ENCODE peak calls at places on chromosomes 3 and 15, in ten cellular contexts. U is mucosa of descending colon, A is progenitor cell of endocrine pancreas, I is heart right ventricle, D is AG04450, Z is endodermal cell, G is HFF-Myc, Y is nephron progenitor cell, B is PC-3, X is neural crest cell. M is an unnamed sample.

GRCh38 chr15:90015749-90016148 is 14.6 kb downstream of the ZNF710 start:
- DNase-seq in U (peak), A (no peak), I (no peak), D (no peak), Z (no peak), G (no peak), Y (no peak), B (no peak), X (no peak), M (no peak)

GRCh38 chr3:120344349-120344748 is 4.8 kb downstream of the LRRC58 start:
- DNase-seq in U (no peak), A (no peak), I (no peak), D (no peak), Z (no peak), G (no peak), Y (no peak), B (peak), X (no peak), M (no peak)

GRCh38 chr3:195549931-195550519 is 6.9 kb upstream of the PPP1R2 start:
- DNase-seq in U (peak), A (no peak), I (no peak), D (no peak), Z (no peak), G (no peak), Y (no peak), B (no peak), X (no peak), M (no peak)

GRCh38 chr3:102089904-102090492 is 240.7 kb downstream of the NFKBIZ start:
- DNase-seq in U (no peak), A (no peak), I (no peak), D (peak), Z (no peak), G (peak), Y (peak), B (peak), X (no peak), M (no peak)

GRCh38 chr3:66021731-66022131 is 17.0 kb downstream of the MAGI1 start:
- DNase-seq in U (no peak), A (no peak), I (no peak), D (no peak), Z (peak), G (no peak), Y (no peak), B (peak), X (no peak), M (no peak)

GRCh38 chr15:65857718-65858402 is 11.4 kb upstream of the RAB11A start:
- DNase-seq in U (no peak), A (no peak), I (no peak), D (no peak), Z (peak), G (no peak), Y (no peak), B (no peak), X (no peak), M (no peak)

GRCh38 chr3:149603126-149604074 is 54.4 kb downstream of the WWTR1 start:
- DNase-seq in U (no peak), A (no peak), I (no peak), D (no peak), Z (no peak), G (no peak), Y (no peak), B (no peak), X (no peak), M (no peak)

GRCh38 chr3:50611464-50612233 is at the start of gene CISH:
- DNase-seq in U (peak), A (peak), I (peak), D (peak), Z (peak), G (no peak), Y (peak), B (peak), X (peak), M (peak)

GRCh38 chr15:43777293-43777819 is 590 bp upstream of the ELL3 start:
- DNase-seq in U (peak), A (peak), I (peak), D (no peak), Z (peak), G (peak), Y (peak), B (peak), X (peak), M (no peak)

GRCh38 chr3:124812291-124813265 is 74.6 kb downstream of the ITGB5 start:
- DNase-seq in U (peak), A (no peak), I (peak), D (peak), Z (no peak), G (peak), Y (no peak), B (peak), X (no peak), M (no peak)

GRCh38 chr3:10284496-10284895 is 8.3 kb downstream of the GHRL start:
- DNase-seq in U (no peak), A (no peak), I (no peak), D (no peak), Z (no peak), G (no peak), Y (no peak), B (no peak), X (no peak), M (no peak)

GRCh38 chr15:69754313-69754712 is 301.7 kb downstream of the RPLP1 start:
- DNase-seq in U (no peak), A (no peak), I (no peak), D (no peak), Z (no peak), G (no peak), Y (no peak), B (no peak), X (no peak), M (no peak)

GRCh38 chr3:37901721-37902120 is 40.0 kb downstream of the CTDSPL start:
- DNase-seq in U (no peak), A (no peak), I (no peak), D (no peak), Z (no peak), G (no peak), Y (no peak), B (no peak), X (no peak), M (no peak)

GRCh38 chr3:195226900-195227447 is 44.0 kb downstream of the XXYLT1 start:
- DNase-seq in U (no peak), A (no peak), I (no peak), D (no peak), Z (peak), G (no peak), Y (no peak), B (peak), X (no peak), M (no peak)

GRCh38 chr15:60074181-60074885 is 70.2 kb downstream of the FOXB1 start:
- DNase-seq in U (no peak), A (no peak), I (no peak), D (no peak), Z (no peak), G (no peak), Y (peak), B (peak), X (no peak), M (no peak)

GRCh38 chr3:168883145-168883544 is 780.4 kb downstream of the MECOM start:
- DNase-seq in U (no peak), A (no peak), I (no peak), D (no peak), Z (no peak), G (no peak), Y (no peak), B (no peak), X (no peak), M (no peak)

GRCh38 chr15:74180689-74181602 is 7.4 kb downstream of the ISLR start:
- DNase-seq in U (peak), A (no peak), I (no peak), D (no peak), Z (no peak), G (no peak), Y (no peak), B (no peak), X (no peak), M (no peak)

GRCh38 chr3:120568624-120569023 is 27.5 kb upstream of the NDUFB4 start:
- DNase-seq in U (no peak), A (no peak), I (no peak), D (no peak), Z (no peak), G (no peak), Y (no peak), B (no peak), X (no peak), M (no peak)

GRCh38 chr3:4707324-4707723 is 214.2 kb downstream of the ITPR1 start:
- DNase-seq in U (no peak), A (no peak), I (no peak), D (no peak), Z (no peak), G (no peak), Y (no peak), B (no peak), X (no peak), M (no peak)

GRCh38 chr3:113791381-113791780 is 44.5 kb downstream of the ATP6V1A start:
- DNase-seq in U (no peak), A (no peak), I (no peak), D (no peak), Z (no peak), G (no peak), Y (no peak), B (no peak), X (no peak), M (no peak)

GRCh38 chr3:113794526-113794925 is 44.1 kb upstream of the GRAMD1C start:
- DNase-seq in U (no peak), A (no peak), I (no peak), D (no peak), Z (no peak), G (no peak), Y (no peak), B (no peak), X (no peak), M (no peak)

GRCh38 chr3:113795693-113796092 is 42.9 kb upstream of the GRAMD1C start:
- DNase-seq in U (no peak), A (no peak), I (no peak), D (no peak), Z (no peak), G (no peak), Y (no peak), B (no peak), X (no peak), M (no peak)
- TF ChIP-seq CTCF in U (no peak), A (no peak), I (no peak), D (no peak), Z (peak), G (no peak), Y (no peak), B (peak), X (no peak), M (no peak)

DNA sequence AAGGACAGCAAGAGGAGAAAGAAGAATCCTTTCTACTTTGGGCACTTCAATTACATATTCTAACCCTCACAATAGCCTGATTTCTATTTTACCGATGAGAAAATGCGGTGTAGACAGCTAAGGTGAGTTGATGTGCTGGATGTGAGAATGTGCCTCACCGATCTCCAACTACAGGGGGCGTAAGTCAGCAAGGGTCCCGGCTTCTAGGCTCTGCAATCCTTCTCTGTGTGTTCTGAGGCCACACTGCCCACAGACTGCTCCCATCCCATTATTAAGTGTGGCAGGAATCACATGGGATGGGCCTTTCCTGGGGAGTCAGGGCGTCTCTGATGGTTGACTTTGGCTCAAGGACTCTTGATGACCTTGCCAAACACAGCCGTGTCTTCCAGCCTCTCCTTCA is 23.6 kb upstream of the RPL35A start:
- DNase-seq in U (no peak), A (no peak), I (no peak), D (no peak), Z (peak), G (no peak), Y (no peak), B (no peak), X (no peak), M (no peak)
- TF ChIP-seq CTCF in U (no peak), A (peak), I (no peak), D (peak), Z (peak), G (peak), Y (peak), B (peak), X (peak), M (peak)

GRCh38 chr3:14311722-14312121 is 90.7 kb upstream of the SLC6A6 start:
- DNase-seq in U (no peak), A (no peak), I (no peak), D (no peak), Z (no peak), G (no peak), Y (no peak), B (no peak), X (no peak), M (no peak)

GRCh38 chr3:14317057-14317553 is 85.3 kb upstream of the SLC6A6 start:
- DNase-seq in U (no peak), A (no peak), I (no peak), D (no peak), Z (peak), G (no peak), Y (no peak), B (peak), X (no peak), M (no peak)

GRCh38 chr3:14307953-14308352 is 94.5 kb upstream of the SLC6A6 start:
- DNase-seq in U (no peak), A (no peak), I (no peak), D (no peak), Z (no peak), G (no peak), Y (no peak), B (no peak), X (no peak), M (no peak)

DNA sequence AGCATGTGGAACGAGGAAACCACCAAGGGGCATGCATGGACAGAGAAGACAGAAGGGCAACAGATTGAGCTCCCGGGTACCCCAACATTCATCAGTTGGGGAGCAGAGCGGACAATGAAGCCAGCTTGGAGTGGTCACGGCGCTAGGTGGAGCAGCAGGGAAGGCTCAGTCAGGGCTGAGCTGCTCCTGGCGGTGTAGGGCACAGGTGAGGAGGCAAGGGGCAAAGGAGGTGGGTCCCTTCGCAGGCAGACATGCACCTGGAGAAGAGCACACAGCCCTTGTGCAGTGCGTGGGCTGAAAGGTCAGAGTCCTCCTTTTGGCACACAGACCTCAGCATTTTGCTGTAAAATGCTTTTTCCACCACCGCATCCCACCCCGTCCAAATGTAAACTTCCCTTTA is 90.0 kb upstream of the SLC6A6 start:
- DNase-seq in U (peak), A (no peak), I (no peak), D (no peak), Z (no peak), G (no peak), Y (no peak), B (no peak), X (no peak), M (no peak)
- TF ChIP-seq CTCF in U (no peak), A (no peak), I (no peak), D (no peak), Z (no peak), G (no peak), Y (no peak), B (no peak), X (no peak), M (no peak)

DNA sequence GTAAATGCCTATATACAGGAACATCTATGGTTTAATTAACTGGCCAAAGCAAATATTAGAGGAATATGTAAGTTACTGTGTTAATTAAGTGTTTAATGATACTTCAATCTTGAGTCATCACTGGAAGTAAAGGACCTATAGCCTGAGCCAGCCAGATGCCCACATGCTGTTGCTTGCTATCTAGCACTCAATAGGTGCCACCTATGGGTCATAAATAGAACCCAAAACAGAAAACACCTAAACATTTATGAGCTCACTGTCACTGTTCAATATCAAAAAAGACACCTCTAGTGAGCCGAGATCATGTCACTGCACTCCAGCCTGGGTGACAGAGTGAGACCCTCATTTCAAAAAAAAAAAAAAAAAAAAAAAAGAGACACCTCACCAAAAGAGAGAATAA is 48.4 kb upstream of the IP6K2 start:
- DNase-seq in U (no peak), A (no peak), I (no peak), D (no peak), Z (no peak), G (no peak), Y (no peak), B (peak), X (no peak), M (no peak)
- TF ChIP-seq CTCF in U (no peak), A (no peak), I (no peak), D (peak), Z (peak), G (peak), Y (no peak), B (peak), X (peak), M (peak)

GRCh38 chr3:31699309-31699953 is 166.7 kb downstream of the STT3B start:
- DNase-seq in U (no peak), A (no peak), I (no peak), D (no peak), Z (no peak), G (no peak), Y (no peak), B (peak), X (no peak), M (no peak)
- TF ChIP-seq CTCF in U (no peak), A (no peak), I (no peak), D (no peak), Z (no peak), G (no peak), Y (no peak), B (no peak), X (no peak), M (no peak)

GRCh38 chr15:28933710-28934445 is 48.1 kb downstream of the APBA2 start:
- DNase-seq in U (no peak), A (no peak), I (no peak), D (no peak), Z (no peak), G (no peak), Y (no peak), B (no peak), X (no peak), M (no peak)

GRCh38 chr15:28936481-28936881 is 50.7 kb downstream of the APBA2 start:
- DNase-seq in U (no peak), A (no peak), I (no peak), D (no peak), Z (no peak), G (no peak), Y (no peak), B (no peak), X (no peak), M (no peak)

GRCh38 chr15:28936081-28936480 is 50.3 kb downstream of the APBA2 start:
- DNase-seq in U (no peak), A (no peak), I (no peak), D (no peak), Z (no peak), G (no peak), Y (no peak), B (no peak), X (no peak), M (no peak)

GRCh38 chr15:28934645-28935044 is 48.9 kb downstream of the APBA2 start:
- DNase-seq in U (no peak), A (no peak), I (no peak), D (no peak), Z (no peak), G (no peak), Y (no peak), B (no peak), X (no peak), M (no peak)

DNA sequence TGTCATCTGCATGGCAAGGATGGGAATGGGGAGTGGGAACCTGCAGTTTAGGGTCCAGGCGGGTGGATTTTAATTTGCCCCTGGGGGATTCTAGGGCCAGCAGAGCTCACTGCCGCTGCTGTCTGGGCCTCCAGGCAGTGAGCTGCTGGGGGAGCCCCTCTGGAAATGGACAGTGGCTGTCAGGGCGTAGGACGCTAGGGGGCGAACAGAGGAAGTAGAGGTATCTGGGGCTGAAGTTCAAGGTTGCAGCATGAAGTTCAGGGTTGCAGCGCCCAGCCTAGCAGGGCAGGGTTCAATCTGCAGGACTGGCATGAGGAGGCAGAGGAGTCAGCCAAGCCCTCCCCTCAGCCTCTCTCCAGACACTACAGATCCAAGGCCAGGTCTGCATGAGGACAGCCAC is 49.5 kb downstream of the APBA2 start:
- DNase-seq in U (no peak), A (no peak), I (no peak), D (no peak), Z (peak), G (no peak), Y (peak), B (no peak), X (peak), M (no peak)
- TF ChIP-seq CTCF in U (no peak), A (peak), I (no peak), D (peak), Z (peak), G (peak), Y (peak), B (peak), X (peak), M (no peak)